ENCODE peak calls at places on chromosomes 11 and 22, in five cellular contexts. One of them, this sample, is unnamed.

GRCh38 chr11:124627546-124627945 is 4.9 kb downstream of the TBRG1 start:
- DNase-seq in Caco-2: no peak
- DNase-seq in lung: no peak
- DNase-seq in psoas muscle: no peak
- DNase-seq in adrenal gland: no peak
- DNase-seq in this sample: no peak

GRCh38 chr22:41831828-41832552 is 915 bp upstream of the SREBF2 start:
- DNase-seq in Caco-2: no peak
- DNase-seq in lung: no peak
- DNase-seq in psoas muscle: no peak
- DNase-seq in adrenal gland: no peak
- DNase-seq in this sample: no peak

GRCh38 chr11:1863352-1864215 is 10.7 kb downstream of the LSP1 start:
- DNase-seq in Caco-2: no peak
- DNase-seq in lung: peak; percentile 77
- DNase-seq in psoas muscle: peak; percentile 93
- DNase-seq in adrenal gland: peak; percentile 95
- DNase-seq in this sample: peak; percentile 80

GRCh38 chr11:33256031-33256807 is 962 bp upstream of the HIPK3 start:
- DNase-seq in Caco-2: no peak
- DNase-seq in lung: no peak
- DNase-seq in psoas muscle: no peak
- DNase-seq in adrenal gland: no peak
- DNase-seq in this sample: no peak

GRCh38 chr22:47091921-47092700 is 329.7 kb downstream of the TBC1D22A start:
- DNase-seq in Caco-2: no peak
- DNase-seq in lung: no peak
- DNase-seq in psoas muscle: no peak
- DNase-seq in adrenal gland: no peak
- DNase-seq in this sample: no peak

GRCh38 chr11:47314992-47315391 is 37.5 kb downstream of the MYBPC3 start:
- DNase-seq in Caco-2: no peak
- DNase-seq in lung: no peak
- DNase-seq in psoas muscle: no peak
- DNase-seq in adrenal gland: no peak
- DNase-seq in this sample: peak; percentile 9

GRCh38 chr11:129192150-129192549 is at the start of gene ARHGAP32:
- DNase-seq in Caco-2: no peak
- DNase-seq in lung: no peak
- DNase-seq in psoas muscle: no peak
- DNase-seq in adrenal gland: no peak
- DNase-seq in this sample: no peak

GRCh38 chr22:21567456-21568206 is at the start of gene UBE2L3:
- DNase-seq in Caco-2: peak; percentile 90
- DNase-seq in lung: peak; percentile 82
- DNase-seq in psoas muscle: peak; percentile 91
- DNase-seq in adrenal gland: peak; percentile 86
- DNase-seq in this sample: peak; percentile 89

GRCh38 chr11:72439455-72439854 is 5.1 kb upstream of the CLPB start:
- DNase-seq in Caco-2: no peak
- DNase-seq in lung: no peak
- DNase-seq in psoas muscle: no peak
- DNase-seq in adrenal gland: no peak
- DNase-seq in this sample: no peak

DNA sequence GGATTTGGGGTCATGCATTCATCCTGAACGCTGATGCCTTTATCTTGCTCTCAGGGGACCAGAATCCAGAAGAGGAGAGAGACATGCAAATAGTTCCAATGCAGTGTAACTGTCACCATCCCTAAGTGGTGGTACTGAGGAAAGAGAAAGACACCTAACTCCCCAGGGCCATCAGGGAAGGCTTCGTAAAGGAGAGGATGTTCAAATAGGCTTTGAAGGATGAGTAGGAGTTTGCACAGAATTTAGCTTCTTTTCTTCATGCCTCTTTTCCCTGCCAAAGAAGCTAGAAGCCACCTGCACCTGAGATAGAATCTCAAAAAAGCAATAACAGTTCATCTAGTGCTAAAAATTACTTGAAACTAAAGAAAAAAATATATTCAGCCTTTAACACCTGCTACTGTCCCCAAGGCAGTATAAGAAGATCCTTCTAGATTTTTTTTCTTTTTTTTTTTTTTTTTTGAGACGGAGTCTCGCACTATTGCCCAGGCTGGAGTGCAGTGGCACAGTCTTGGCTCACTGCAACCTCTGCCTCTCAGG is 16.7 kb upstream of the XBP1 start:
- DNase-seq in Caco-2: no peak
- DNase-seq in lung: no peak
- DNase-seq in psoas muscle: no peak
- DNase-seq in adrenal gland: no peak
- DNase-seq in this sample: no peak
- H3K4me1 ChIP-seq in Caco-2: peaks cover 88% of the 10 kb centered on the region
- H3K4me1 ChIP-seq in lung: peaks cover 3% of the 10 kb centered on the region
- H3K4me1 ChIP-seq in psoas muscle: peaks cover 24% of the 10 kb centered on the region
- H3K4me1 ChIP-seq in adrenal gland: peaks cover 47% of the 10 kb centered on the region
- H3K4me1 ChIP-seq in this sample: peaks cover 25% of the 10 kb centered on the region

GRCh38 chr11:121465709-121466062 is 12.9 kb upstream of the SORL1-AS1 start:
- DNase-seq in Caco-2: no peak
- DNase-seq in lung: no peak
- DNase-seq in psoas muscle: no peak
- DNase-seq in adrenal gland: no peak
- DNase-seq in this sample: no peak

GRCh38 chr11:121461843-121462242 is 9.1 kb upstream of the SORL1-AS1 start:
- DNase-seq in Caco-2: no peak
- DNase-seq in lung: no peak
- DNase-seq in psoas muscle: no peak
- DNase-seq in adrenal gland: no peak
- DNase-seq in this sample: no peak

GRCh38 chr11:121463689-121464335 is 11.0 kb upstream of the SORL1-AS1 start:
- DNase-seq in Caco-2: no peak
- DNase-seq in lung: no peak
- DNase-seq in psoas muscle: no peak
- DNase-seq in adrenal gland: no peak
- DNase-seq in this sample: no peak

GRCh38 chr11:121466063-121466794 is 13.5 kb upstream of the SORL1-AS1 start:
- DNase-seq in Caco-2: peak; percentile 95
- DNase-seq in lung: peak; percentile 88
- DNase-seq in psoas muscle: peak; percentile 89
- DNase-seq in adrenal gland: peak; percentile 97
- DNase-seq in this sample: peak; percentile 93

GRCh38 chr11:121464352-121464946 is 11.7 kb upstream of the SORL1-AS1 start:
- DNase-seq in Caco-2: no peak
- DNase-seq in lung: peak; percentile 61
- DNase-seq in psoas muscle: peak; percentile 56
- DNase-seq in adrenal gland: peak; percentile 85
- DNase-seq in this sample: peak; percentile 58
- H3K4me1 ChIP-seq in Caco-2: peaks cover 48% of the 10 kb centered on the region
- H3K4me1 ChIP-seq in lung: peaks cover 15% of the 10 kb centered on the region
- H3K4me1 ChIP-seq in psoas muscle: no peaks in the 10 kb centered on the region
- H3K4me1 ChIP-seq in adrenal gland: peaks cover 35% of the 10 kb centered on the region
- H3K4me1 ChIP-seq in this sample: peaks cover 36% of the 10 kb centered on the region

GRCh38 chr11:102148059-102148458 is 37.8 kb downstream of the YAP1 start:
- DNase-seq in Caco-2: no peak
- DNase-seq in lung: no peak
- DNase-seq in psoas muscle: no peak
- DNase-seq in adrenal gland: no peak
- DNase-seq in this sample: no peak
- H3K4me1 ChIP-seq in Caco-2: peaks cover 21% of the 10 kb centered on the region
- H3K4me1 ChIP-seq in lung: peaks cover 2% of the 10 kb centered on the region
- H3K4me1 ChIP-seq in psoas muscle: peaks cover 41% of the 10 kb centered on the region
- H3K4me1 ChIP-seq in adrenal gland: peaks cover 20% of the 10 kb centered on the region
- H3K4me1 ChIP-seq in this sample: peaks cover 9% of the 10 kb centered on the region

DNA sequence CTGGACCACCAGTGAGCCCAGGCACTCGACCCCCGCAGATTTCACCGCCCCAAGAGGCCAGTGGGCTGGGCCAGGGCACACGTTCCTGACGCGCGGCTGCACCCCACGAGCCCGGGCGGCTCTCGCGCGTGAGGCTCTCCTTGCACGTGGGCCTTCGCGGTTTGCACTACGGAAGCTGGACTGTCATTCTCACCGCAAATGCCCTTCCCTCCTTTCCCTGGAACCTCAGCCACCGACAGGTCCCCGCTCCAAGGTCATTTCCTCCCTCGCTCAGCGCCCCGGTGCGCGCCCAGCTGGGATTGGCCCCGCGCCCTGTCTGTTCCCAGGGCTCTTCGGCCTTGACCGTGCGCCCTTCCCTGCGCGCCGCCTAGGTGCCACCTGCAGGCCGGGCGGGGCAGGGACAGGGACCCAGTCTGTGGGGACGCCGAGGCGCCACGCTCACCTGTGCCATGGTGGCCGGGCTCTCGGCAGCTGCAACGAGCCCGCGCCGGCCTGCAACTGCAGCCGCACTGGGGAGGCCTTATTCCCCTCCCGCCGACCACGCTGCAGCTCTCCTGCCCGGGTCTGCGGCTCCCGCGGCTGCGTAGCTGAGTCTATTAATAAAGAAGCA is 2.1 kb upstream of the CPT1A start:
- DNase-seq in Caco-2: peak; percentile 95
- DNase-seq in lung: peak; percentile 89
- DNase-seq in psoas muscle: peak; percentile 78
- DNase-seq in adrenal gland: peak; percentile 75
- DNase-seq in this sample: peak; percentile 70
- H3K4me1 ChIP-seq in Caco-2: peaks cover 30% of the 10 kb centered on the region
- H3K4me1 ChIP-seq in lung: peaks cover 14% of the 10 kb centered on the region
- H3K4me1 ChIP-seq in psoas muscle: peaks cover 16% of the 10 kb centered on the region
- H3K4me1 ChIP-seq in adrenal gland: peaks cover 31% of the 10 kb centered on the region
- H3K4me1 ChIP-seq in this sample: peaks cover 37% of the 10 kb centered on the region

GRCh38 chr11:8777907-8778767 is 95.5 kb downstream of the RPL27A start:
- DNase-seq in Caco-2: no peak
- DNase-seq in lung: peak; percentile 45
- DNase-seq in psoas muscle: peak; percentile 80
- DNase-seq in adrenal gland: no peak
- DNase-seq in this sample: peak; percentile 78

GRCh38 chr11:8773916-8774537 is 91.4 kb downstream of the RPL27A start:
- DNase-seq in Caco-2: no peak
- DNase-seq in lung: no peak
- DNase-seq in psoas muscle: no peak
- DNase-seq in adrenal gland: no peak
- DNase-seq in this sample: no peak

GRCh38 chr11:8775341-8776133 is 92.9 kb downstream of the RPL27A start:
- DNase-seq in Caco-2: peak; percentile 32
- DNase-seq in lung: no peak
- DNase-seq in psoas muscle: no peak
- DNase-seq in adrenal gland: peak; percentile 72
- DNase-seq in this sample: peak; percentile 73

GRCh38 chr11:8779107-8779506 is 96.5 kb downstream of the RPL27A start:
- DNase-seq in Caco-2: no peak
- DNase-seq in lung: no peak
- DNase-seq in psoas muscle: no peak
- DNase-seq in adrenal gland: no peak
- DNase-seq in this sample: no peak

GRCh38 chr11:8776209-8776608 is 93.6 kb downstream of the RPL27A start:
- DNase-seq in Caco-2: peak; percentile 35
- DNase-seq in lung: no peak
- DNase-seq in psoas muscle: no peak
- DNase-seq in adrenal gland: peak; percentile 38
- DNase-seq in this sample: no peak
- H3K4me1 ChIP-seq in Caco-2: peaks cover 25% of the 10 kb centered on the region
- H3K4me1 ChIP-seq in lung: peaks cover 15% of the 10 kb centered on the region
- H3K4me1 ChIP-seq in psoas muscle: peaks cover 28% of the 10 kb centered on the region
- H3K4me1 ChIP-seq in adrenal gland: peaks cover 66% of the 10 kb centered on the region
- H3K4me1 ChIP-seq in this sample: peaks cover 87% of the 10 kb centered on the region

DNA sequence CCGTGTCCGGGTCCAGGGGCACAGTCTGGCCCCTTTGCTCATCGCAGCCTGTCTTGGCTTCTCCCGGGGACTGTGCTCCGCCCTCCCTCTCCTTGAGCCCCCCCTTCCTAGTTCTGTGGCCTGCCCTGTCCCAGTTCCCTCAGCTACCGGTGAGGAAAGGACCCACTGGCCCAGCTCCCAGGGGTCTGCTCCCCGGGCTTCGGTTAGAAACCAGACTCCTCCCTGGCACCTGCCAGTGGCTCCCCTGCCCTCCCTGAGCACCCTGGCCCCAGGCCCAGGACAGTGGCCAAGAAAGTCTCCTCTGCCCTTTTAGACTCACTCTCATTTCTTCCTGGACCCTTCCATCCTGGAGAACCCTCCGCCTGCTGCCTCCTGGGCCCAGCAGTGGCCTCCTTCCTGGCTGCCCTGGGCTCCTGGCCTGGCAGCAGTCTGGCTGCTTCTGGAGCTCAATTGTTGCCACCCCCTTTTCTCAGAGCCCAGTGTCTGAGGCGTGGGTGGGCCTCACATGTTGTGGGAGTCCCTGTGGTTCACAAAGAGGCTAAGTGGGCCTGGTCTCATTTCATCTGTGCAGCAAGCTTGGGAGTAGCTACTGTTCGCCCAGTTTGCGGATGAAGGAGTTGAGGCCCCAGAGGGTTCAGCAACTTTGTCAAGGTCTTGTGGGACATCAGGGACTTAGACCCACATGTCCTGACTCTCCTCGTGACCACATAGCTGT is 12.6 kb downstream of the PRDM11 start:
- DNase-seq in Caco-2: no peak
- DNase-seq in lung: no peak
- DNase-seq in psoas muscle: no peak
- DNase-seq in adrenal gland: no peak
- DNase-seq in this sample: no peak
- H3K4me1 ChIP-seq in Caco-2: peaks cover 16% of the 10 kb centered on the region
- H3K4me1 ChIP-seq in lung: peaks cover 51% of the 10 kb centered on the region
- H3K4me1 ChIP-seq in psoas muscle: peaks cover 43% of the 10 kb centered on the region
- H3K4me1 ChIP-seq in adrenal gland: peaks cover 67% of the 10 kb centered on the region
- H3K4me1 ChIP-seq in this sample: peaks cover 47% of the 10 kb centered on the region

GRCh38 chr11:67397986-67398660 is 3.5 kb downstream of the PPP1CA start:
- DNase-seq in Caco-2: no peak
- DNase-seq in lung: no peak
- DNase-seq in psoas muscle: no peak
- DNase-seq in adrenal gland: no peak
- DNase-seq in this sample: no peak
- H3K4me1 ChIP-seq in Caco-2: peaks cover 14% of the 10 kb centered on the region
- H3K4me1 ChIP-seq in lung: peaks cover 9% of the 10 kb centered on the region
- H3K4me1 ChIP-seq in psoas muscle: peaks cover 32% of the 10 kb centered on the region
- H3K4me1 ChIP-seq in adrenal gland: peaks cover 47% of the 10 kb centered on the region
- H3K4me1 ChIP-seq in this sample: peaks cover 16% of the 10 kb centered on the region

This sample was measured in testis.